ENCODE peak calls at places on chromosomes 13 and 19, in seven cellular contexts. X is endothelial cell, L is HT1080, C is adrenal gland, H is GM04503, F is myocyte, Y is tibial artery. Q is an unnamed sample.

GRCh38 chr13:113304121-113304520 is 7.1 kb downstream of the LAMP1 start:
- DNase-seq in X (no peak), L (no peak), C (no peak), H (no peak), F (no peak), Y (no peak), Q (no peak)

GRCh38 chr13:45120967-45121366 is 657 bp downstream of the GTF2F2 start:
- DNase-seq in X (no peak), L (no peak), C (no peak), H (no peak), F (no peak), Y (no peak), Q (no peak)

GRCh38 chr19:45526143-45526542 is 18.9 kb downstream of the VASP start:
- DNase-seq in X (peak), L (peak), C (peak), H (no peak), F (peak), Y (peak), Q (no peak)

GRCh38 chr19:19334989-19335344 is 14.3 kb downstream of the MAU2 start:
- DNase-seq in X (no peak), L (no peak), C (no peak), H (no peak), F (no peak), Y (no peak), Q (no peak)

GRCh38 chr13:40205771-40206240 is 460.6 kb downstream of the FOXO1 start:
- DNase-seq in X (no peak), L (no peak), C (no peak), H (no peak), F (no peak), Y (no peak), Q (no peak)

GRCh38 chr19:14116525-14116917 is 1.0 kb downstream of the PRKACA start:
- DNase-seq in X (no peak), L (no peak), C (no peak), H (no peak), F (no peak), Y (no peak), Q (no peak)

GRCh38 chr19:19209372-19209771 is 2.4 kb upstream of the NCAN start:
- DNase-seq in X (no peak), L (no peak), C (no peak), H (no peak), F (peak), Y (no peak), Q (no peak)

GRCh38 chr19:38693380-38694223 is 46.2 kb downstream of the ACTN4 start:
- DNase-seq in X (no peak), L (peak), C (no peak), H (no peak), F (peak), Y (no peak), Q (no peak)

GRCh38 chr13:26965976-26966375 is 205.4 kb upstream of the GPR12 start:
- DNase-seq in X (no peak), L (no peak), C (peak), H (no peak), F (peak), Y (no peak), Q (no peak)

GRCh38 chr13:100493418-100493817 is 95.2 kb downstream of the GGACT start:
- DNase-seq in X (no peak), L (no peak), C (no peak), H (no peak), F (no peak), Y (no peak), Q (no peak)

GRCh38 chr13:80473695-80474094 is 132.8 kb upstream of the SPRY2 start:
- DNase-seq in X (no peak), L (peak), C (no peak), H (no peak), F (no peak), Y (no peak), Q (no peak)

GRCh38 chr13:46489586-46490023 is 63.4 kb upstream of the LRCH1 start:
- DNase-seq in X (no peak), L (peak), C (no peak), H (peak), F (peak), Y (peak), Q (no peak)

GRCh38 chr19:15149704-15150103 is 42.5 kb downstream of the SYDE1 start:
- DNase-seq in X (no peak), L (no peak), C (no peak), H (no peak), F (no peak), Y (no peak), Q (no peak)

Q was measured in omental fat pad.